ENCODE peak calls at places on chromosomes 6 and 20, in nine cellular contexts. G is posterior cingulate gyrus, O is AG04449, J is GM03348, B is heart left ventricle, M is WTC11, H is NCI-H2171 treated with DMSO at 0.1 percent for 48 hours, U is fibroblast of mammary gland, L is progenitor cell of endocrine pancreas. Y is an unnamed sample.

GRCh38 chr20:58645277-58645968 is 5.7 kb upstream of the STX16 start:
- DNase-seq in G (no peak), O (no peak), J (no peak), B (no peak), M (no peak), H (no peak), U (peak; percentile 86), L (no peak), Y (no peak)

GRCh38 chr20:58021481-58021880 is 207.0 kb downstream of the ANKRD60 start:
- DNase-seq in G (no peak), O (no peak), J (peak; percentile 52), B (peak; percentile 71), M (peak; percentile 77), H (no peak), U (peak; percentile 5), L (no peak), Y (no peak)

GRCh38 chr6:132076452-132076851 is 125.3 kb upstream of the CCN2 start:
- DNase-seq in G (no peak), O (no peak), J (no peak), B (no peak), M (no peak), H (no peak), U (no peak), L (no peak), Y (no peak)

GRCh38 chr20:61817575-61817974 is 248.1 kb downstream of the TAF4 start:
- DNase-seq in G (peak; percentile 46), O (no peak), J (no peak), B (no peak), M (no peak), H (no peak), U (no peak), L (no peak), Y (no peak)

GRCh38 chr6:158758464-158758863 is 60.7 kb downstream of the EZR start:
- DNase-seq in G (no peak), O (no peak), J (no peak), B (no peak), M (peak; percentile 65), H (peak; percentile 99), U (no peak), L (no peak), Y (no peak)

GRCh38 chr20:38239406-38239805 is 21.1 kb downstream of the KIAA1755 start:
- DNase-seq in G (no peak), O (no peak), J (no peak), B (no peak), M (no peak), H (no peak), U (no peak), L (no peak), Y (no peak)

GRCh38 chr6:106106276-106107042 is 20.3 kb downstream of the PRDM1 start:
- DNase-seq in G (no peak), O (no peak), J (no peak), B (no peak), M (no peak), H (no peak), U (no peak), L (no peak), Y (no peak)

GRCh38 chr20:46057856-46058655 is 29.0 kb downstream of the SLC12A5 start:
- DNase-seq in G (peak; percentile 91), O (no peak), J (peak; percentile 68), B (peak; percentile 44), M (peak; percentile 79), H (no peak), U (peak; percentile 49), L (peak; percentile 21), Y (no peak)

GRCh38 chr6:163180874-163181541 is 233.5 kb upstream of the QKI start:
- DNase-seq in G (peak; percentile 94), O (no peak), J (peak; percentile 61), B (peak; percentile 80), M (peak; percentile 77), H (no peak), U (peak; percentile 65), L (peak; percentile 27), Y (peak; percentile 41)

GRCh38 chr20:37357481-37358365 is 11.8 kb downstream of the SRC start:
- DNase-seq in G (peak; percentile 62), O (no peak), J (no peak), B (no peak), M (no peak), H (peak; percentile 15), U (no peak), L (no peak), Y (no peak)

GRCh38 chr20:651713-652610 is 1.0 kb downstream of the SRXN1 start:
- DNase-seq in G (no peak), O (no peak), J (no peak), B (no peak), M (no peak), H (no peak), U (no peak), L (no peak), Y (no peak)

GRCh38 chr20:57061058-57061900 is 205.2 kb downstream of the BMP7 start:
- DNase-seq in G (no peak), O (no peak), J (no peak), B (no peak), M (peak; percentile 80), H (peak; percentile 12), U (no peak), L (no peak), Y (no peak)

GRCh38 chr6:153800580-153800979 is 238.5 kb upstream of the OPRM1 start:
- DNase-seq in G (no peak), O (no peak), J (no peak), B (no peak), M (no peak), H (no peak), U (no peak), L (no peak), Y (no peak)

GRCh38 chr20:41540459-41540858 is 77.7 kb downstream of the CHD6 start:
- DNase-seq in G (no peak), O (no peak), J (no peak), B (no peak), M (no peak), H (no peak), U (no peak), L (no peak), Y (no peak)

GRCh38 chr6:28446818-28447511 is 3.7 kb upstream of the ZSCAN23 start:
- DNase-seq in G (peak; percentile 64), O (no peak), J (peak; percentile 5), B (no peak), M (peak; percentile 47), H (no peak), U (peak; percentile 4), L (peak; percentile 15), Y (no peak)

GRCh38 chr20:50521221-50521642 is 11.0 kb downstream of the PTPN1 start:
- DNase-seq in G (no peak), O (no peak), J (peak; percentile 19), B (no peak), M (no peak), H (no peak), U (no peak), L (no peak), Y (no peak)

GRCh38 chr6:159106627-159107241 is 61.9 kb upstream of the TAGAP start:
- DNase-seq in G (peak; percentile 81), O (no peak), J (peak; percentile 73), B (peak; percentile 68), M (peak; percentile 84), H (peak; percentile 87), U (peak; percentile 55), L (no peak), Y (peak; percentile 70)

GRCh38 chr20:61895686-61896057 is 170.0 kb downstream of the TAF4 start:
- DNase-seq in G (peak; percentile 67), O (no peak), J (no peak), B (no peak), M (no peak), H (no peak), U (no peak), L (no peak), Y (no peak)

GRCh38 chr6:119340766-119341487 is 8.6 kb downstream of the MAN1A1 start:
- DNase-seq in G (no peak), O (no peak), J (no peak), B (no peak), M (peak; percentile 47), H (no peak), U (no peak), L (no peak), Y (no peak)

GRCh38 chr20:62119101-62119500 is 3.2 kb upstream of the LSM14B start:
- DNase-seq in G (no peak), O (no peak), J (no peak), B (no peak), M (no peak), H (no peak), U (no peak), L (no peak), Y (no peak)

GRCh38 chr6:125577263-125577662 is 172.2 kb upstream of the HEY2 start:
- DNase-seq in G (no peak), O (no peak), J (no peak), B (no peak), M (no peak), H (peak; percentile 76), U (no peak), L (no peak), Y (no peak)

GRCh38 chr6:24566020-24566752 is 71.4 kb downstream of the ALDH5A1 start:
- DNase-seq in G (no peak), O (no peak), J (no peak), B (no peak), M (no peak), H (no peak), U (peak; percentile 18), L (no peak), Y (no peak)

GRCh38 chr6:1597924-1598323 is 11.8 kb upstream of the FOXC1 start:
- DNase-seq in G (peak; percentile 49), O (no peak), J (no peak), B (no peak), M (no peak), H (no peak), U (peak; percentile 74), L (no peak), Y (no peak)

GRCh38 chr6:4313044-4313686 is 177.8 kb upstream of the ECI2 start:
- DNase-seq in G (no peak), O (peak; percentile 85), J (peak; percentile 83), B (peak; percentile 40), M (no peak), H (no peak), U (peak; percentile 92), L (no peak), Y (peak; percentile 49)

GRCh38 chr6:36015666-36016065 is 8.8 kb downstream of the SLC26A8 start:
- DNase-seq in G (no peak), O (no peak), J (no peak), B (no peak), M (no peak), H (no peak), U (no peak), L (no peak), Y (no peak)

GRCh38 chr6:96015321-96015790 is 418 bp upstream of the FUT9 start:
- DNase-seq in G (peak; percentile 94), O (no peak), J (no peak), B (no peak), M (no peak), H (peak; percentile 94), U (no peak), L (peak; percentile 28), Y (no peak)

GRCh38 chr6:131982740-131983259 is 31.6 kb upstream of the CCN2 start:
- DNase-seq in G (no peak), O (peak; percentile 80), J (peak; percentile 66), B (no peak), M (no peak), H (no peak), U (peak; percentile 87), L (no peak), Y (no peak)

GRCh38 chr6:169274761-169275160 is 21.1 kb upstream of the THBS2 start:
- DNase-seq in G (no peak), O (no peak), J (peak; percentile 34), B (no peak), M (no peak), H (no peak), U (peak; percentile 40), L (no peak), Y (no peak)

GRCh38 chr6:136784910-136785746 is 7.1 kb downstream of the MAP3K5 start:
- DNase-seq in G (no peak), O (no peak), J (no peak), B (peak; percentile 37), M (no peak), H (no peak), U (no peak), L (no peak), Y (no peak)

GRCh38 chr6:85803721-85804120 is 161.0 kb upstream of the SYNCRIP start:
- DNase-seq in G (no peak), O (no peak), J (no peak), B (no peak), M (no peak), H (no peak), U (no peak), L (no peak), Y (no peak)

GRCh38 chr6:161418458-161418945 is 144.6 kb upstream of the AGPAT4 start:
- DNase-seq in G (no peak), O (peak; percentile 59), J (peak; percentile 71), B (peak; percentile 66), M (no peak), H (peak; percentile 76), U (peak; percentile 93), L (peak; percentile 20), Y (peak; percentile 68)